ENCODE peak calls at places on chromosomes 4 and X, in ten cellular contexts. F is Karpas-422; H is fibroblast of lung; M is left ventricle myocardium inferior; X is upper lobe of right lung; I is psoas muscle; D is mesenchymal stem cell; B is CD8-positive, alpha-beta memory T cell; Z is PC-3; Q is sigmoid colon. G is an unnamed sample. For H3K9me3 and H3K4me1, the result is how much of the 10 kb centered on the place peaks cover.

GRCh38 chrX:150683536-150684146 is 9.6 kb upstream of the MTMR1 start:
- DNase-seq in M (no peak), B (peak), X (no peak), F (peak), H (no peak), Z (peak), Q (no peak), D (peak), I (no peak), G (no peak)

GRCh38 chrX:128781506-128781905 is 729.3 kb upstream of the ACTRT1 start:
- DNase-seq in I (no peak), B (peak), F (peak), M (no peak), H (no peak), Z (peak), Q (no peak), D (peak), X (no peak), G (no peak)

GRCh38 chr4:7332216-7333023 is 102.3 kb downstream of the PSAPL1 start:
- DNase-seq in Q (peak), F (no peak), B (no peak), M (peak), X (no peak), Z (no peak), H (peak), I (peak), D (no peak), G (no peak)

GRCh38 chr4:47786958-47787370 is 50.9 kb downstream of the CORIN start:
- DNase-seq in D (peak), F (no peak), X (no peak), M (no peak), H (no peak), I (no peak), Q (no peak), B (no peak), Z (no peak), G (no peak)

GRCh38 chrX:49157194-49157593 is 5.4 kb upstream of the MAGIX start:
- DNase-seq in D (no peak), F (no peak), X (no peak), B (no peak), Q (no peak), H (no peak), I (no peak), M (no peak), Z (no peak), G (peak)

GRCh38 chrX:19554786-19555185 is 39.5 kb upstream of the MAP3K15 start:
- DNase-seq in I (no peak), F (no peak), M (no peak), Q (no peak), X (no peak), H (peak), Z (peak), B (no peak), D (peak), G (no peak)

GRCh38 chrX:39894626-39895025 is 203.1 kb downstream of the BCOR start:
- DNase-seq in M (no peak), X (peak), Q (no peak), F (no peak), H (no peak), B (no peak), Z (peak), D (no peak), I (no peak), G (no peak)

GRCh38 chr4:3530663-3531254 is 1.5 kb downstream of the LRPAP1 start:
- DNase-seq in D (no peak), H (no peak), Q (peak), F (peak), B (no peak), X (no peak), M (no peak), I (peak), Z (no peak), G (peak)

GRCh38 chrX:107715331-107716044 is 60.1 kb downstream of the TSC22D3 start:
- DNase-seq in I (peak), X (no peak), F (no peak), Q (no peak), M (no peak), Z (no peak), B (peak), D (peak), H (peak), G (no peak)

GRCh38 chr4:54274786-54275503 is 45.9 kb downstream of the PDGFRA start:
- DNase-seq in Z (no peak), D (peak), I (no peak), B (no peak), F (no peak), H (no peak), X (no peak), M (no peak), Q (no peak), G (no peak)

GRCh38 chr4:1973661-1974060 is 35.1 kb downstream of the NELFA start:
- DNase-seq in H (no peak), F (no peak), Q (peak), X (peak), B (no peak), M (no peak), D (no peak), I (peak), Z (no peak), G (no peak)

GRCh38 chrX:71846429-71846828 is 64.2 kb upstream of the NHSL2 start:
- DNase-seq in H (peak), D (peak), M (no peak), Z (no peak), I (no peak), X (no peak), F (no peak), B (no peak), Q (no peak), G (no peak)

GRCh38 chr4:84931274-84931673 is 35.2 kb downstream of the WDFY3 start:
- DNase-seq in Z (no peak), X (no peak), F (no peak), I (no peak), B (no peak), M (no peak), Q (no peak), H (no peak), D (no peak), G (no peak)

GRCh38 chr4:186226521-186227189 is 652 bp upstream of the KLKB1 start:
- DNase-seq in I (no peak), D (no peak), M (no peak), X (no peak), H (no peak), Q (no peak), F (no peak), Z (no peak), B (no peak), G (no peak)

GRCh38 chr4:153156263-153156662 is 48.0 kb upstream of the TRIM2 start:
- DNase-seq in B (no peak), I (no peak), X (no peak), F (peak), Z (no peak), D (no peak), Q (no peak), H (peak), M (no peak), G (no peak)

GRCh38 chr4:2786152-2786671 is 6.7 kb upstream of the SH3BP2 start:
- DNase-seq in F (no peak), I (no peak), Z (no peak), Q (peak), B (peak), M (no peak), X (no peak), D (no peak), H (no peak), G (no peak)

GRCh38 chr4:8725071-8725841 is 132.7 kb downstream of the CPZ start:
- DNase-seq in H (no peak), X (peak), M (no peak), D (no peak), Z (no peak), F (no peak), B (no peak), I (peak), Q (peak), G (peak)

GRCh38 chr4:52051615-52052474 is 741 bp downstream of the SPATA18 start:
- DNase-seq in I (peak), X (peak), D (peak), H (peak), Z (no peak), Q (peak), B (no peak), M (peak), F (no peak), G (peak)

GRCh38 chrX:154403192-154403591 is 5.0 kb downstream of the RPL10 start:
- DNase-seq in H (no peak), Q (peak), X (no peak), M (no peak), F (no peak), D (no peak), I (no peak), B (no peak), Z (no peak), G (no peak)

GRCh38 chr4:38967260-38968095 is 64.7 kb downstream of the TMEM156 start:
- DNase-seq in I (no peak), H (peak), X (no peak), B (no peak), Z (peak), Q (no peak), M (no peak), D (peak), F (no peak), G (no peak)

GRCh38 chr4:159117968-159118367 is 15.1 kb downstream of the RAPGEF2 start:
- DNase-seq in Q (no peak), X (no peak), H (no peak), D (no peak), F (no peak), I (no peak), Z (no peak), M (no peak), B (peak), G (no peak)

GRCh38 chr4:7206856-7207567 is 14.7 kb downstream of the SORCS2 start:
- DNase-seq in I (peak), Q (peak), B (no peak), Z (peak), X (peak), M (peak), D (peak), F (no peak), H (peak), G (peak)

GRCh38 chrX:120560405-120560841 is 339 bp downstream of the CUL4B start:
- DNase-seq in D (peak), I (no peak), Z (peak), Q (peak), B (no peak), X (no peak), H (peak), M (peak), F (peak), G (no peak)

GRCh38 chr4:96170198-96170597 is 330.3 kb downstream of the PDHA2 start:
- DNase-seq in B (no peak), I (no peak), D (no peak), X (no peak), M (no peak), Z (no peak), F (no peak), H (no peak), Q (no peak), G (peak)

GRCh38 chr4:127416092-127416491 is 216.7 kb upstream of the INTU start:
- DNase-seq in Z (no peak), F (no peak), H (no peak), B (no peak), Q (no peak), I (no peak), M (no peak), X (no peak), D (no peak), G (no peak)

GRCh38 chr4:103400405-103400804 is 202.3 kb upstream of the CENPE start:
- DNase-seq in M (no peak), H (peak), Z (peak), B (no peak), Q (no peak), F (no peak), I (no peak), D (peak), X (no peak), G (no peak)

GRCh38 chr4:19689511-19689910 is 562.2 kb upstream of the SLIT2 start:
- DNase-seq in H (peak), X (no peak), D (peak), Z (peak), B (no peak), M (no peak), F (no peak), I (no peak), Q (no peak), G (no peak)

GRCh38 chr4:19698961-19699360 is 552.7 kb upstream of the SLIT2 start:
- DNase-seq in M (no peak), F (no peak), H (peak), X (no peak), B (no peak), Z (no peak), Q (no peak), D (no peak), I (no peak), G (no peak)

GRCh38 chr4:19694829-19695228 is 556.9 kb upstream of the SLIT2 start:
- DNase-seq in M (no peak), B (no peak), Q (no peak), H (no peak), D (no peak), Z (no peak), I (no peak), F (no peak), X (no peak), G (no peak)

GRCh38 chr4:19693949-19694597 is 557.6 kb upstream of the SLIT2 start:
- DNase-seq in H (no peak), M (no peak), B (no peak), D (no peak), I (no peak), X (no peak), Z (no peak), F (no peak), Q (no peak), G (no peak)
- H3K9me3 ChIP-seq in H (under half), M (under half), B (under half), D (under half), I (under half), X (under half), Z (under half), F (under half), Q (under half), G (under half)

GRCh38 chr4:151604238-151604637 is 156.6 kb downstream of the GATB start:
- DNase-seq in M (no peak), H (peak), B (no peak), I (no peak), Q (no peak), X (no peak), F (peak), Z (peak), D (peak), G (no peak)

GRCh38 chr4:151600432-151600831 is 160.4 kb downstream of the GATB start:
- DNase-seq in M (no peak), B (no peak), Z (no peak), D (no peak), F (no peak), Q (no peak), X (no peak), H (peak), I (no peak), G (no peak)

GRCh38 chr4:151603377-151603776 is 157.4 kb downstream of the GATB start:
- DNase-seq in Q (no peak), Z (no peak), I (no peak), X (no peak), M (no peak), F (no peak), D (no peak), B (no peak), H (no peak), G (no peak)

GRCh38 chr4:151605215-151605614 is 155.6 kb downstream of the GATB start:
- DNase-seq in M (no peak), I (no peak), F (no peak), H (no peak), B (no peak), X (no peak), D (no peak), Q (no peak), Z (no peak), G (no peak)

DNA sequence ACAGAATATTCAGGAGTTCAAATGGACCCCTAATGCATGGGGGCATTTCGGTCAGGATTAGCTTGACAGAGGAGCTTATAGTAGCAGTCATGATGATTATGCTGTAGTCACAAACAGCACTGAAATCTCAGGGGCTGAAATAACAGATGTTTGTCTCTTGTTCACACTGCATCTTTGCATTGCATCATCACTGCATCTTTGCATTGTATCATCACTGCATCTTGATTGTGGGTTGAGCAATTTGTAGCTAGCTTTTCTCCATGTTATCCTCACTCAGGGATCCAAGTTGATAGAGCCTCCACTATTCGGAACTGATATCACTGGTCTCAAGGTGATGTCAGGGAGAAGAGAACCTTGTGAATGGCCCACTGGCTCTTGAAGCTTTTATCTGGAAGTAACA is 160.9 kb downstream of the GATB start:
- DNase-seq in I (no peak), X (no peak), M (no peak), Q (no peak), H (no peak), Z (no peak), F (no peak), B (no peak), D (peak), G (no peak)
- H3K4me1 ChIP-seq in I (under half), X (under half), M (under half), Q (under half), H (under half), Z (under half), F (under half), B (under half), D (under half), G (under half)

DNA sequence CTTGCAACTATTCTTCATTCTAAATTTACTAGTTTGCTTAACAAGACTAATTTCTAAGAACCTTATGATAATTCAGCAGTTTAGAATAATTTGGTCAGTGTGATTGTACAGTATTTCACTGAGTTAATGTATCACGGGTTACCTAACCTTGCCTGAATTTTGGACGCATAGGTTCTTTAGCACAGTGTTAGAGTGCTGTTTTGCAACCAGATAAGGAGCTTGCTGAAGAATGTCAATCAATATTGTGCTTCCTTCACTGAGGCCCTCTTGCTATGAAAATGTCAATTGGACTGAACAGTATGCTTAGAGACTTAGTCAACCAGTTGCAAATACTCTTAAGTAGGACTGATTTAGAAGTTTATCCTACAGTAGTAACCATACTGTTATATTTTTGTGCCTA is 19.6 kb downstream of the VAMP7 start:
- DNase-seq in X (no peak), B (no peak), M (no peak), F (no peak), I (no peak), D (no peak), Z (no peak), H (no peak), Q (no peak), G (no peak)
- H3K9me3 ChIP-seq in X (under half), B (under half), M (under half), F (under half), I (under half), D (under half), Z (under half), H (under half), Q (under half), G (under half)

GRCh38 chr4:14177987-14178386 is 550.5 kb upstream of the BOD1L1 start:
- DNase-seq in F (no peak), X (no peak), H (no peak), I (no peak), M (no peak), Z (no peak), D (no peak), Q (no peak), B (no peak), G (no peak)

GRCh38 chr4:14178421-14178820 is 550.9 kb upstream of the BOD1L1 start:
- DNase-seq in Z (peak), M (no peak), D (peak), H (peak), Q (no peak), I (no peak), B (no peak), X (no peak), F (no peak), G (no peak)

GRCh38 chr4:14180983-14181601 is 553.6 kb upstream of the BOD1L1 start:
- DNase-seq in I (no peak), F (no peak), Z (peak), M (no peak), X (no peak), B (no peak), Q (no peak), H (peak), D (no peak), G (no peak)

GRCh38 chr4:14180166-14180565 is 552.6 kb upstream of the BOD1L1 start:
- DNase-seq in H (no peak), B (no peak), F (no peak), D (no peak), M (no peak), Q (no peak), I (no peak), Z (no peak), X (no peak), G (no peak)

DNA sequence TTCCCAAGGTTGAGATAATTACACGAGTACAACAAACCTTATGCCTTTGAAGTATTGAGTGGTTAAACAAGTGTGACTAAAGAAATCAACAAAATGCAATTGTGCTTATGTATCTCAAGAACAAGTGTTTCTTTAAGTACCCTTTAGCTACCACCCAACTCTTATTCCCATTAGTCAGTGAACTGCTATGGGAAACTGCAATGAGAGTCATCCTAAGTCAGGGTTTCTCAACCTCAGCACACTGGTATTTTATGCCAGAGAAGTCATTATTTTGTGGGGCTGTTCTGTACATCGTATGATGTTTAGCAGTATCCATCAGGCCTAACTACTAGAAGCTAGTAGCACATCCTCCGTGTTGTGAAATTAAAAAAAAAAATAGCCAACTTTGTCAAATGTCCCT is 549.1 kb upstream of the BOD1L1 start:
- DNase-seq in Q (no peak), F (no peak), X (no peak), M (no peak), I (no peak), H (no peak), D (no peak), B (no peak), Z (no peak), G (no peak)
- H3K4me1 ChIP-seq in Q (under half), F (under half), X (under half), M (under half), I (under half), H (under half), D (under half), B (under half), Z (under half), G (under half)

DNA sequence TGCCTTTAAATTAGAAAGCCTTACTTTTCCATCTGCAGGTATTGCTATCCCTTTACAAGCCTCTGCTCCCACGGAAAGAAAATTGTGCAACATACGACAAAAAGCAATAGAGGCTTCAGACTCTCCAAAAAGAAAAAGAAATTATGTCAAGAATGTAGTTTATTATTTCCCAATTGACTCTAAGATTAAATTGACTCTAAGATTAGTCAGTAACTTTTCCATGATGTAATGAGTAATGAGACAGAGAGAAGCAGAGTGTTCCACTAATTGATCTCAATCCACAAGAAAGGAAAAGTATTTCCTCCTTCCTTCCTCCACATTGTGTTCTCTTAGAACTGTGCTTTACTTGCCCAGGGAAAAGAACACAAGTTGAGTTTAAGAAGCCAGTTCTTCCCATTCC is 345.7 kb upstream of the HS3ST1 start:
- DNase-seq in Z (no peak), X (no peak), H (no peak), M (no peak), Q (no peak), F (no peak), B (no peak), D (no peak), I (no peak), G (no peak)
- H3K9me3 ChIP-seq in Z (under half), X (under half), H (under half), M (under half), Q (under half), F (under half), B (under half), D (under half), I (under half), G (under half)

GRCh38 chr4:146477054-146477453 is 44.7 kb downstream of the SLC10A7 start:
- DNase-seq in Q (no peak), X (no peak), B (no peak), H (peak), M (no peak), F (no peak), Z (no peak), D (peak), I (no peak), G (no peak)

GRCh38 chr4:146482788-146483187 is 39.0 kb downstream of the SLC10A7 start:
- DNase-seq in F (no peak), D (no peak), Z (no peak), X (no peak), H (no peak), Q (no peak), B (no peak), M (no peak), I (no peak), G (no peak)

GRCh38 chr4:146472404-146472803 is 49.3 kb downstream of the SLC10A7 start:
- DNase-seq in H (no peak), F (no peak), M (no peak), I (no peak), Q (no peak), X (no peak), Z (no peak), B (no peak), D (no peak), G (no peak)

GRCh38 chr4:146481246-146481645 is 40.5 kb downstream of the SLC10A7 start:
- DNase-seq in I (no peak), Q (no peak), F (no peak), Z (no peak), B (no peak), H (no peak), X (no peak), D (no peak), M (no peak), G (no peak)

GRCh38 chr4:146478009-146478408 is 43.7 kb downstream of the SLC10A7 start:
- DNase-seq in H (no peak), X (no peak), F (no peak), Q (no peak), I (no peak), B (no peak), D (no peak), M (no peak), Z (no peak), G (no peak)
- H3K4me1 ChIP-seq in H (under half), X (under half), F (under half), Q (under half), I (under half), B (under half), D (under half), M (under half), Z (under half), G (under half)

G was measured in upper lobe of left lung.